ENCODE peak calls at places on chromosomes 5 and 9, in eight cellular contexts. P is WTC11, C is mucosa of descending colon, E is neural crest cell, O is body of pancreas, Q is spleen, T is HFF-Myc, F is LNCaP clone FGC. W is an unnamed sample.
A peak's percentile ranks its signal among the peaks of the same experiment; 100 is the strongest.

GRCh38 chr5:122835681-122836080 is 9.7 kb upstream of the SNX24 start:
- DNase-seq in O (no peak), C (no peak), Q (no peak), P (no peak), E (no peak), T (no peak), F (no peak), W (no peak)

GRCh38 chr5:78562001-78562400 is 86.6 kb downstream of the LHFPL2 start:
- DNase-seq in F (no peak), O (no peak), T (no peak), C (no peak), Q (no peak), E (no peak), P (no peak), W (no peak)

GRCh38 chr5:176823869-176824412 is 13.6 kb downstream of the UNC5A start:
- DNase-seq in O (no peak), E (no peak), T (no peak), Q (no peak), C (peak; percentile 27), P (peak; percentile 54), F (no peak), W (no peak)

GRCh38 chr9:123377211-123377971 is 21.4 kb downstream of the CRB2 start:
- DNase-seq in E (no peak), P (no peak), T (no peak), F (no peak), O (no peak), C (peak; percentile 85), Q (no peak), W (peak; percentile 71)

GRCh38 chr5:138353550-138353893 is 1.0 kb downstream of the KDM3B start:
- DNase-seq in E (no peak), O (no peak), C (no peak), T (no peak), F (no peak), P (no peak), Q (no peak), W (no peak)

GRCh38 chr9:71721786-71722295 is 46.5 kb downstream of the CEMIP2 start:
- DNase-seq in Q (no peak), P (no peak), F (no peak), O (no peak), T (no peak), E (no peak), C (no peak), W (no peak)

GRCh38 chr5:168653611-168654010 is 74.4 kb upstream of the PANK3 start:
- DNase-seq in F (no peak), Q (no peak), O (no peak), E (no peak), C (no peak), P (no peak), T (no peak), W (no peak)

GRCh38 chr5:174145821-174146220 is 100.3 kb downstream of the NSG2 start:
- DNase-seq in E (peak; percentile 22), C (no peak), P (peak; percentile 60), O (no peak), Q (no peak), T (peak; percentile 4), F (no peak), W (no peak)

GRCh38 chr9:116494815-116495634 is 192.1 kb upstream of the TRIM32 start:
- DNase-seq in Q (no peak), P (peak; percentile 69), F (no peak), T (no peak), C (no peak), E (no peak), O (peak; percentile 60), W (peak; percentile 36)

GRCh38 chr5:102663771-102664530 is 91.2 kb upstream of the PAM start:
- DNase-seq in P (no peak), E (no peak), T (no peak), F (no peak), O (no peak), Q (no peak), C (no peak), W (no peak)

GRCh38 chr5:107219993-107220392 is 450.7 kb downstream of the EFNA5 start:
- DNase-seq in O (no peak), Q (no peak), E (no peak), P (no peak), C (no peak), F (no peak), T (no peak), W (no peak)

GRCh38 chr5:166320923-166321480 is 1970.4 kb upstream of the WWC1 start:
- DNase-seq in E (no peak), Q (no peak), T (no peak), C (no peak), P (no peak), O (no peak), F (no peak), W (no peak)

GRCh38 chr5:111704452-111705085 is 52.4 kb downstream of the NREP start:
- DNase-seq in P (no peak), T (no peak), Q (no peak), O (no peak), C (no peak), E (no peak), F (no peak), W (no peak)

GRCh38 chr9:124410321-124410913 is 4.8 kb downstream of the PSMB7 start:
- DNase-seq in F (no peak), E (no peak), T (no peak), Q (no peak), P (no peak), O (no peak), C (no peak), W (no peak)

DNA sequence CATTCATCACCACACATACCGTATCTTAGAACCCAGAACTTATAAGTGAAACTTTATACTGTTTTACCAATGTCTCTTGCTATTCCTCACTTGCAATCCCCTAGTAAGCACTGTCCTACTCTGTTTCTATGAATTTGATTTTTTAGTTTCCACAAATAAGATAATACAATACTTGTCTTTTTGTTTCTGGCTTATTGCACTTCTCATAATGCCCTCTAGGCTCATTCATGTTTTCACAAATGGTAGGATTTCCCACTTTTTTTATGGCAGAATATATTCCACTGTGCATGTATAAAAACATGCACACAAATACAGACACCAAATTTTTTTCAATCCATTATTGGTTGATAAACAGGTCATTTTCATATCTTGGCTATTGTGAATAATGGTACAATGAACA is 1742.3 kb upstream of the NUDT12 start:
- DNase-seq in T (no peak), E (no peak), P (no peak), Q (no peak), F (no peak), C (no peak), O (no peak), W (no peak)
- TF ChIP-seq CTCF in T (no peak), E (peak; percentile 55), P (peak; percentile 14), Q (no peak), F (no peak), C (no peak), O (no peak), W (peak; percentile 35)

DNA sequence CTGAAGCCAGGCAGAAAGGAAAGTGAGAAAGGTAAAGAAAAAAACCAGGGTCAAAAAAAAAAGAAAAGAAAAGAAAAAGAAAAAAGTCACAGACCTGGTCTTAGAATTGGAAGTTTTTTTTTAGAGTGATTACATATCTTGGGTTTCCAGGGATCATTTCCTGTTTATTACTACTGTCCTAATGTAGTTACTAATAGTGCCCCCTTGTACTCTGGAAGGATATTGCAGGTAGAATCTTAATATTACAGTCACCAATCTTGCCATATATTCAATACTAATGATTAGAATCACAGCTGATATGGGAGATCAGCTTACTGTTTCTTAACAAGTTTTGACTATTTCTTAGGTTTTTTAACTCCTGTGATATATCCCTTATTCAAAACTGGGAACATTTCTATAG is 543.2 kb upstream of the CDH6 start:
- DNase-seq in T (no peak), Q (no peak), O (no peak), F (no peak), P (no peak), E (no peak), C (no peak), W (no peak)
- TF ChIP-seq CTCF in T (no peak), Q (no peak), O (no peak), F (peak; percentile 18), P (no peak), E (peak; percentile 26), C (no peak), W (no peak)

DNA sequence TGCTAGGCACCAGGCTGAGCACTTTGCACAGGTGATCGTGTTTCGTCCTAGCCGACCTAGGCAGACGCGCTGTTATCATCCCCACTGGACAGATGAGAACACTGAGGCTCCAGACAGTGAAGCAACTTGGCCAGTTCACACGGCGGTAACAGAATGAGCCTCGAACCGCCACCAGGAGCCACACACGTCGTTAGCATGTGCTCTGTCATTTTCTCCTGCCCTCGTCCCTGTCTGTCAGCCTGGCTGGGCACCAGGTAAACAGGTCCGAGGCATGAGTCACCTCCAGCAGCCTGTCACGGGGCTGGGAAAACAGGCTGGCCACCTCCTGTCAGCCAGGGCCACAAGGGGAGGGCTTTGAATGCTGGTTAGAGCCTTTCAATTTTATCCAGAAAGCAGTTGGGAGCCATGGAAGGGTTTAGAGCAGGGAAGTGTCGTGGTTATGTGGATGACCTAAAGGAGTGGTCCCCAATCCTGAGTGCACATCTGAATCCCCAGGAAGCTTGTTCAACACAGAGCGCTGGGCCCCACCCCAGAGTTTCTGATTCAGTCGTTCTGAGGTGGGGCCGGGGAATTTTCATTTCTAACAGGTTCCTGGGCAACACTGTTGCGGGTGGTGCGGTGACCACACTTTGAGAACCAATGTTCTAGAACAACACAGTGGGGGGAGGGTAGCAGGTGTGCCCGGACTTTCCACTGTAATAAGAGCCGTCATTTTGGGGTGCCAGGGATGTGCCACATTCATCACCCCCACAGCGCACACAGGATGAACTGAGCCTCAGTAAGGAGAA is 39.5 kb downstream of the DUSP1 start:
- DNase-seq in P (no peak), T (no peak), Q (no peak), C (peak; percentile 61), O (peak; percentile 96), F (peak; percentile 76), E (no peak), W (no peak)
- TF ChIP-seq CTCF in P (no peak), T (no peak), Q (no peak), C (no peak), O (no peak), F (no peak), E (no peak), W (no peak)

DNA sequence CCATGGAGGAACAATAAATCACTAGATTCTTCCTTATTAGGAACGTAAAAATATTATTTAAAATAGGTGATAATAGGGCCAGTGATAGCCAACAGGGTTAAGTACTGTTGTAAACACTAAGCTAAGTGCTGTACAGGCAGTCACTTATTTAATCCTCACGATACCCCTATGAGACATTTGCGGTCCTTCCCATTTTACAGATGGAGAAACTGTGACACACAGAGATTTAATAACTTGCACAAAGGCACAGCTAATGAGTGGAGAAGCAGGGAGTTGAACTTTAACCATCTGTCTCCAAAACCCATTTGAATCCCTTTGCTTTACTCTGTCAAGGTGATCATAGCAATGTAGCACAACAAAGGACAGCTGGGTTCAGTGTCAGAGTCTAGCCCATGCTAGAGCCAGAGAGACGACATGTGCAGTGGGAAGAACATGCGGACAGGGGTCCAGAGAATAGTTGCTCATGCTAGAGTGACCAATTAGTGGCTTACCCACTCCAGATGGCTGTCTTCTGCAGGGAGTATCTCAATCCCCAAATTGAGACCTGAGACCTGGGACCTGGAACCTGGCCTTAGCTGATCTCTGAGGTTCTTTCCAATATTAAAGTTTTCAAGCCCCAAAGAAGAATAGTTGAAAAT is 28.9 kb downstream of the STXBP1 start:
- DNase-seq in F (no peak), C (no peak), T (no peak), Q (no peak), P (no peak), E (no peak), O (no peak), W (no peak)
- TF ChIP-seq CTCF in F (no peak), C (no peak), T (no peak), Q (no peak), P (no peak), E (no peak), O (no peak), W (no peak)